ENCODE peak calls at places on chromosomes 6 and 20, in four cellular contexts. W is H1, A is K562, Y is HepG2. B is an unnamed sample.

GRCh38 chr6:166419268-166419667 is 36.5 kb upstream of the MPC1 start:
- DNase-seq in W (no peak), Y (no peak), A (no peak), B (no peak)

GRCh38 chr6:17871169-17871479 is 116.3 kb downstream of the KIF13A start:
- DNase-seq in A (no peak), W (no peak), Y (no peak), B (no peak)

GRCh38 chr6:42569102-42570028 is 5.5 kb downstream of the UBR2 start:
- DNase-seq in Y (no peak), W (no peak), A (peak; percentile 73), B (no peak)

GRCh38 chr6:148509152-148509571 is 166.5 kb downstream of the SASH1 start:
- DNase-seq in W (no peak), Y (no peak), A (no peak), B (no peak)

GRCh38 chr6:95145457-95145856 is 431.9 kb upstream of the MANEA start:
- DNase-seq in Y (no peak), W (no peak), A (no peak), B (no peak)

GRCh38 chr6:106446287-106446885 is 85.9 kb downstream of the CRYBG1 start:
- DNase-seq in A (no peak), Y (no peak), W (no peak), B (no peak)

GRCh38 chr6:84652356-84653026 is 111.9 kb downstream of the TBX18 start:
- DNase-seq in W (no peak), A (no peak), Y (no peak), B (no peak)

GRCh38 chr20:21534453-21534852 is 20.6 kb upstream of the NKX2-2 start:
- DNase-seq in Y (no peak), A (no peak), W (no peak), B (no peak)

GRCh38 chr6:113697642-113698410 is 159.3 kb upstream of the MARCKS start:
- DNase-seq in A (no peak), Y (no peak), W (no peak), B (no peak)

GRCh38 chr6:71406871-71407860 is 118.6 kb downstream of the OGFRL1 start:
- DNase-seq in A (no peak), W (peak; percentile 52), Y (no peak), B (no peak)

GRCh38 chr6:159836294-159837140 is 36.4 kb downstream of the PNLDC1 start:
- DNase-seq in Y (no peak), A (no peak), W (peak; percentile 42), B (no peak)

GRCh38 chr20:17807670-17808069 is 107.9 kb downstream of the BANF2 start:
- DNase-seq in Y (peak; percentile 58), W (no peak), A (no peak), B (no peak)

GRCh38 chr20:8602389-8603116 is 466.3 kb upstream of the PLCB4 start:
- DNase-seq in W (no peak), Y (no peak), A (no peak), B (no peak)
- TF ChIP-seq FOSL1 in W (no peak), Y (no peak), A (no peak), B (no peak)

GRCh38 chr20:63519765-63520593 is 586 bp upstream of the PPDPF start:
- DNase-seq in A (peak; percentile 71), W (peak; percentile 86), Y (no peak), B (no peak)
- TF ChIP-seq FOSL1 in A (no peak), W (no peak), Y (no peak), B (no peak)

GRCh38 chr6:56958481-56958880 is 3.6 kb downstream of the BEND6 start:
- DNase-seq in A (no peak), W (no peak), Y (no peak), B (no peak)

GRCh38 chr6:56956481-56956880 is 1.6 kb downstream of the BEND6 start:
- DNase-seq in Y (no peak), W (no peak), A (no peak), B (no peak)

GRCh38 chr6:56959938-56960337 is 5.0 kb downstream of the BEND6 start:
- DNase-seq in W (no peak), A (no peak), Y (no peak), B (no peak)

GRCh38 chr6:56959094-56959493 is 4.2 kb downstream of the BEND6 start:
- DNase-seq in Y (no peak), W (no peak), A (no peak), B (no peak)

DNA sequence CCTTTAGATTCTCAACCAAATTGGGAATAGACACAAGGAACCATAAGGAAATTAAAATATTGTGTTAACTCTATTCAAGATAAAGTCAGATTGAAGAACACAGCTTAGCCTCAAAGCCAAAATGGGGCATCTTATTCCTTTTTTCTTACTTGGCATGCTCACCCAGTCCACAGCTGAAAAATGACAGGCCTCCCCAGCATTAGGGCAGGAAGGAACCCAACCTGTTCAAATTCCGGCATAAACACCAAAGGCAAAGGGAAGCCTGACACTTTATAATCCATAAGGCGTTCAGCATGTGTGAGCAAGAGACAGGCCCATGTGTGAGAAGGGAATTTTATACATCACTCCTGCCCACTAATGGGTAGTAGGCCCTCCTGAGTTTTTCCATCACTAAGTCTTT is 2.9 kb downstream of the BEND6 start:
- DNase-seq in Y (no peak), W (no peak), A (no peak), B (no peak)
- TF ChIP-seq FOSL1 in Y (no peak), W (no peak), A (no peak), B (no peak)

GRCh38 chr6:37665309-37665708 is 32.4 kb downstream of the MDGA1 start:
- DNase-seq in A (no peak), W (no peak), Y (no peak), B (no peak)

GRCh38 chr6:37667050-37667814 is 30.5 kb downstream of the MDGA1 start:
- DNase-seq in Y (no peak), A (peak; percentile 81), W (no peak), B (no peak)

GRCh38 chr6:37659561-37659960 is 38.1 kb downstream of the MDGA1 start:
- DNase-seq in Y (peak; percentile 23), W (no peak), A (no peak), B (no peak)

GRCh38 chr6:37660317-37660716 is 37.4 kb downstream of the MDGA1 start:
- DNase-seq in W (no peak), Y (no peak), A (no peak), B (no peak)

GRCh38 chr6:37663016-37663810 is 34.5 kb downstream of the MDGA1 start:
- DNase-seq in A (no peak), Y (no peak), W (no peak), B (no peak)
- TF ChIP-seq FOSL1 in A (no peak), Y (no peak), W (no peak), B (no peak)

GRCh38 chr6:46208303-46208702 is 37.5 kb upstream of the ENPP5 start:
- DNase-seq in W (no peak), A (no peak), Y (no peak), B (no peak)
- TF ChIP-seq FOSL1 in W (no peak), A (no peak), Y (no peak), B (no peak)

GRCh38 chr6:92762414-92763374 is 656.7 kb downstream of the EPHA7 start:
- DNase-seq in W (no peak), Y (no peak), A (no peak), B (no peak)

GRCh38 chr6:92756912-92757311 is 662.4 kb downstream of the EPHA7 start:
- DNase-seq in A (no peak), Y (no peak), W (no peak), B (no peak)

GRCh38 chr6:92753956-92754355 is 665.4 kb downstream of the EPHA7 start:
- DNase-seq in Y (no peak), A (no peak), W (no peak), B (no peak)

GRCh38 chr6:92759195-92759594 is 660.2 kb downstream of the EPHA7 start:
- DNase-seq in W (no peak), A (no peak), Y (no peak), B (no peak)

DNA sequence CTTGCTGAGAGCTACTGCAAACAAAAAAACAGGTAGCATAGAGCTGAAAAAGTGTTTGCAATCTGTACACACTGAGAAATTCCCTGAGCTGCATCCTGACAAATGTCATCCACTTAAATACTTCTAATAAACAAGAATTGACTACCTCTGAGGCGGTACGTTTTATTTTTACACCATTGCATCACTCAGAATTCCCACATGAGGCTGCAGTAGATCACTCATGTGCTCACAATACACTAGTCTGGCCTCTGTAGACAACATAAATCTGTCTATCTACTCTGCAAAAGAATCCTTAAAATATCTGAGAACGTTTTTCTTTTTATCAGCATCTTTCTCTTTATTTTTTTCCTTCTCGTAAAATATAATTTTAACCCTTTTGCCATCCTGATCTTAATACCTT is 661.4 kb downstream of the EPHA7 start:
- DNase-seq in Y (no peak), A (no peak), W (no peak), B (no peak)
- TF ChIP-seq FOSL1 in Y (no peak), A (no peak), W (no peak), B (no peak)

GRCh38 chr20:53737404-53738038 is 143.9 kb upstream of the ZNF217 start:
- DNase-seq in W (no peak), A (peak; percentile 35), Y (no peak), B (no peak)

GRCh38 chr20:53736122-53736756 is 142.6 kb upstream of the ZNF217 start:
- DNase-seq in W (no peak), Y (peak; percentile 55), A (no peak), B (no peak)

GRCh38 chr20:53734006-53734688 is 140.5 kb upstream of the ZNF217 start:
- DNase-seq in W (no peak), A (no peak), Y (no peak), B (no peak)

GRCh38 chr20:53736757-53737403 is 143.2 kb upstream of the ZNF217 start:
- DNase-seq in W (no peak), A (no peak), Y (no peak), B (no peak)

GRCh38 chr20:53735536-53736050 is 142.0 kb upstream of the ZNF217 start:
- DNase-seq in W (no peak), A (no peak), Y (no peak), B (no peak)
- TF ChIP-seq FOSL1 in W (no peak), A (no peak), Y (no peak), B (no peak)

B was measured in HCT116.